ENCODE peak calls at places on chromosomes 7 and 10, in four cellular contexts. Y is activated T-cell treated with anti-CD3 and anti-CD28 coated beads for 24 hours; G is AG09309; E is central memory CD8-positive, alpha-beta T cell. K is an unnamed sample.
A peak's percentile ranks its signal among the peaks of the same experiment; 100 is the strongest.

GRCh38 chr7:91628742-91629141 is 251.8 kb downstream of the MTERF1 start:
- DNase-seq in Y (no peak), G (no peak), E (no peak), K (no peak)

GRCh38 chr10:28219241-28219640 is 83.6 kb downstream of the MPP7 start:
- DNase-seq in Y (no peak), G (peak; percentile 31), E (no peak), K (no peak)

GRCh38 chr10:78817361-78817760 is 251.4 kb upstream of the ZMIZ1 start:
- DNase-seq in Y (no peak), G (no peak), E (no peak), K (no peak)

GRCh38 chr10:4867520-4868356 is 41.7 kb downstream of the AKR1E2 start:
- DNase-seq in Y (no peak), G (no peak), E (no peak), K (no peak)

GRCh38 chr7:47391726-47392125 is 190.2 kb downstream of the TNS3 start:
- DNase-seq in Y (no peak), G (no peak), E (no peak), K (no peak)

GRCh38 chr7:31937982-31938381 is 132.2 kb downstream of the PDE1C start:
- DNase-seq in Y (no peak), G (no peak), E (no peak), K (no peak)

GRCh38 chr10:97321807-97322195 is 2.7 kb downstream of the FRAT1 start:
- DNase-seq in Y (no peak), G (no peak), E (no peak), K (peak; percentile 62)

GRCh38 chr10:7400068-7400824 is 10.6 kb downstream of the SFMBT2 start:
- DNase-seq in Y (no peak), G (no peak), E (no peak), K (no peak)

GRCh38 chr10:24363070-24363469 is 154.1 kb downstream of the KIAA1217 start:
- DNase-seq in Y (no peak), G (no peak), E (no peak), K (no peak)

GRCh38 chr7:115329006-115329405 is 407.1 kb downstream of the MDFIC start:
- DNase-seq in Y (no peak), G (no peak), E (no peak), K (no peak)

GRCh38 chr10:33273295-33274002 is 61.0 kb downstream of the NRP1 start:
- DNase-seq in Y (no peak), G (peak; percentile 99), E (no peak), K (peak; percentile 42)

GRCh38 chr10:25388188-25388861 is 213.5 kb downstream of the GPR158 start:
- DNase-seq in Y (no peak), G (no peak), E (no peak), K (no peak)

GRCh38 chr7:137816696-137817320 is 30.0 kb downstream of the DGKI start:
- DNase-seq in Y (no peak), G (no peak), E (no peak), K (no peak)

GRCh38 chr7:50690541-50691011 is 92.1 kb downstream of the GRB10 start:
- DNase-seq in Y (no peak), G (no peak), E (no peak), K (peak; percentile 85)

GRCh38 chr10:11886851-11887250 is 63.7 kb downstream of the PROSER2 start:
- DNase-seq in Y (no peak), G (no peak), E (no peak), K (no peak)

GRCh38 chr7:139734395-139734794 is 43.4 kb downstream of the HIPK2 start:
- DNase-seq in Y (no peak), G (peak; percentile 45), E (no peak), K (no peak)

GRCh38 chr7:48285365-48285764 is 114.1 kb downstream of the ABCA13 start:
- DNase-seq in Y (no peak), G (no peak), E (no peak), K (no peak)

GRCh38 chr10:132860527-132860926 is 74.6 kb upstream of the NKX6-2 start:
- DNase-seq in Y (no peak), G (no peak), E (no peak), K (no peak)

GRCh38 chr10:70866424-70866823 is 21.9 kb downstream of the PCBD1 start:
- DNase-seq in Y (no peak), G (no peak), E (no peak), K (no peak)

GRCh38 chr10:105971460-105971859 is 1193.0 kb downstream of the SORCS1 start:
- DNase-seq in Y (no peak), G (no peak), E (no peak), K (no peak)

GRCh38 chr10:127872011-127872741 is 20.6 kb downstream of the CLRN3 start:
- DNase-seq in Y (no peak), G (no peak), E (no peak), K (no peak)

GRCh38 chr10:48937796-48938195 is 1.8 kb downstream of the LRRC18 start:
- DNase-seq in Y (no peak), G (no peak), E (no peak), K (no peak)

GRCh38 chr7:457814-458510 is 61.7 kb downstream of the PDGFA start:
- DNase-seq in Y (no peak), G (no peak), E (no peak), K (no peak)